ENCODE peak calls at places on chromosomes 12 and 14, in seven cellular contexts. One of them, this sample, is unnamed.

GRCh38 chr12:72282721-72283120 is 10.6 kb downstream of the TRHDE start:
- DNase-seq in iris pigment epithelial cell: peak
- DNase-seq in T-helper 2 cell: no peak
- DNase-seq in RWPE1: no peak
- DNase-seq in non-pigmented ciliary epithelial cell: no peak
- DNase-seq in endothelial cell: no peak
- DNase-seq in mesenchymal stem cell: peak
- DNase-seq in this sample: no peak

GRCh38 chr12:78209851-78210493 is 379.3 kb downstream of the NAV3 start:
- DNase-seq in iris pigment epithelial cell: no peak
- DNase-seq in T-helper 2 cell: no peak
- DNase-seq in RWPE1: no peak
- DNase-seq in non-pigmented ciliary epithelial cell: no peak
- DNase-seq in endothelial cell: no peak
- DNase-seq in mesenchymal stem cell: peak
- DNase-seq in this sample: no peak

GRCh38 chr12:96401061-96401871 is 1.0 kb upstream of the CDK17 start:
- DNase-seq in iris pigment epithelial cell: peak
- DNase-seq in T-helper 2 cell: no peak
- DNase-seq in RWPE1: peak
- DNase-seq in non-pigmented ciliary epithelial cell: peak
- DNase-seq in endothelial cell: peak
- DNase-seq in mesenchymal stem cell: peak
- DNase-seq in this sample: peak

GRCh38 chr12:87074801-87075200 is 818.6 kb upstream of the MGAT4C start:
- DNase-seq in iris pigment epithelial cell: no peak
- DNase-seq in T-helper 2 cell: no peak
- DNase-seq in RWPE1: no peak
- DNase-seq in non-pigmented ciliary epithelial cell: no peak
- DNase-seq in endothelial cell: no peak
- DNase-seq in mesenchymal stem cell: no peak
- DNase-seq in this sample: no peak

GRCh38 chr14:70000601-70001000 is 121.4 kb downstream of the SMOC1 start:
- DNase-seq in iris pigment epithelial cell: no peak
- DNase-seq in T-helper 2 cell: no peak
- DNase-seq in RWPE1: no peak
- DNase-seq in non-pigmented ciliary epithelial cell: no peak
- DNase-seq in endothelial cell: no peak
- DNase-seq in mesenchymal stem cell: peak
- DNase-seq in this sample: no peak

GRCh38 chr12:85572956-85573355 is 263.3 kb downstream of the RASSF9 start:
- DNase-seq in iris pigment epithelial cell: peak
- DNase-seq in T-helper 2 cell: no peak
- DNase-seq in RWPE1: no peak
- DNase-seq in non-pigmented ciliary epithelial cell: no peak
- DNase-seq in endothelial cell: no peak
- DNase-seq in mesenchymal stem cell: no peak
- DNase-seq in this sample: no peak

GRCh38 chr14:74963705-74964271 is 8.4 kb upstream of the PGF start:
- DNase-seq in iris pigment epithelial cell: peak
- DNase-seq in T-helper 2 cell: no peak
- DNase-seq in RWPE1: no peak
- DNase-seq in non-pigmented ciliary epithelial cell: no peak
- DNase-seq in endothelial cell: no peak
- DNase-seq in mesenchymal stem cell: no peak
- DNase-seq in this sample: no peak

GRCh38 chr14:72801381-72801812 is 92.5 kb downstream of the DPF3 start:
- DNase-seq in iris pigment epithelial cell: peak
- DNase-seq in T-helper 2 cell: no peak
- DNase-seq in RWPE1: peak
- DNase-seq in non-pigmented ciliary epithelial cell: peak
- DNase-seq in endothelial cell: no peak
- DNase-seq in mesenchymal stem cell: peak
- DNase-seq in this sample: peak

GRCh38 chr12:30447061-30447750 is 248.5 kb downstream of the IPO8 start:
- DNase-seq in iris pigment epithelial cell: peak
- DNase-seq in T-helper 2 cell: no peak
- DNase-seq in RWPE1: no peak
- DNase-seq in non-pigmented ciliary epithelial cell: no peak
- DNase-seq in endothelial cell: no peak
- DNase-seq in mesenchymal stem cell: peak
- DNase-seq in this sample: no peak

GRCh38 chr12:124556896-124557501 is 10.4 kb downstream of the NCOR2 start:
- DNase-seq in iris pigment epithelial cell: no peak
- DNase-seq in T-helper 2 cell: no peak
- DNase-seq in RWPE1: no peak
- DNase-seq in non-pigmented ciliary epithelial cell: no peak
- DNase-seq in endothelial cell: no peak
- DNase-seq in mesenchymal stem cell: peak
- DNase-seq in this sample: no peak

GRCh38 chr14:33307691-33308369 is 369.2 kb downstream of the NPAS3 start:
- DNase-seq in iris pigment epithelial cell: peak
- DNase-seq in T-helper 2 cell: no peak
- DNase-seq in RWPE1: no peak
- DNase-seq in non-pigmented ciliary epithelial cell: peak
- DNase-seq in endothelial cell: no peak
- DNase-seq in mesenchymal stem cell: peak
- DNase-seq in this sample: no peak

GRCh38 chr12:68932701-68933563 is at the start of gene CPM:
- DNase-seq in iris pigment epithelial cell: peak
- DNase-seq in T-helper 2 cell: peak
- DNase-seq in RWPE1: peak
- DNase-seq in non-pigmented ciliary epithelial cell: no peak
- DNase-seq in endothelial cell: peak
- DNase-seq in mesenchymal stem cell: peak
- DNase-seq in this sample: peak

GRCh38 chr14:55441286-55441685 is 870 bp upstream of the TBPL2 start:
- DNase-seq in iris pigment epithelial cell: no peak
- DNase-seq in T-helper 2 cell: no peak
- DNase-seq in RWPE1: no peak
- DNase-seq in non-pigmented ciliary epithelial cell: no peak
- DNase-seq in endothelial cell: no peak
- DNase-seq in mesenchymal stem cell: no peak
- DNase-seq in this sample: no peak

GRCh38 chr12:46983393-46983793 is 96.0 kb upstream of the PCED1B start:
- DNase-seq in iris pigment epithelial cell: no peak
- DNase-seq in T-helper 2 cell: no peak
- DNase-seq in RWPE1: no peak
- DNase-seq in non-pigmented ciliary epithelial cell: no peak
- DNase-seq in endothelial cell: no peak
- DNase-seq in mesenchymal stem cell: no peak
- DNase-seq in this sample: no peak

GRCh38 chr14:69101331-69101826 is 51.5 kb downstream of the DCAF5 start:
- DNase-seq in iris pigment epithelial cell: peak
- DNase-seq in T-helper 2 cell: no peak
- DNase-seq in RWPE1: peak
- DNase-seq in non-pigmented ciliary epithelial cell: peak
- DNase-seq in endothelial cell: no peak
- DNase-seq in mesenchymal stem cell: peak
- DNase-seq in this sample: peak

GRCh38 chr14:54647378-54647777 is 80.5 kb downstream of the SAMD4A start:
- DNase-seq in iris pigment epithelial cell: no peak
- DNase-seq in T-helper 2 cell: no peak
- DNase-seq in RWPE1: no peak
- DNase-seq in non-pigmented ciliary epithelial cell: no peak
- DNase-seq in endothelial cell: no peak
- DNase-seq in mesenchymal stem cell: no peak
- DNase-seq in this sample: no peak

GRCh38 chr12:13177373-13177772 is 19.2 kb upstream of the EMP1 start:
- DNase-seq in iris pigment epithelial cell: no peak
- DNase-seq in T-helper 2 cell: no peak
- DNase-seq in RWPE1: no peak
- DNase-seq in non-pigmented ciliary epithelial cell: no peak
- DNase-seq in endothelial cell: no peak
- DNase-seq in mesenchymal stem cell: no peak
- DNase-seq in this sample: no peak

GRCh38 chr12:69880566-69880965 is 55.5 kb downstream of the MYRFL start:
- DNase-seq in iris pigment epithelial cell: peak
- DNase-seq in T-helper 2 cell: no peak
- DNase-seq in RWPE1: no peak
- DNase-seq in non-pigmented ciliary epithelial cell: no peak
- DNase-seq in endothelial cell: no peak
- DNase-seq in mesenchymal stem cell: no peak
- DNase-seq in this sample: no peak

GRCh38 chr12:131112690-131113290 is 159.1 kb downstream of the ADGRD1 start:
- DNase-seq in iris pigment epithelial cell: no peak
- DNase-seq in T-helper 2 cell: no peak
- DNase-seq in RWPE1: peak
- DNase-seq in non-pigmented ciliary epithelial cell: no peak
- DNase-seq in endothelial cell: no peak
- DNase-seq in mesenchymal stem cell: no peak
- DNase-seq in this sample: no peak

GRCh38 chr14:73759714-73760597 is 45.8 kb upstream of the PNMA1 start:
- DNase-seq in iris pigment epithelial cell: peak
- DNase-seq in T-helper 2 cell: peak
- DNase-seq in RWPE1: peak
- DNase-seq in non-pigmented ciliary epithelial cell: peak
- DNase-seq in endothelial cell: peak
- DNase-seq in mesenchymal stem cell: peak
- DNase-seq in this sample: peak

GRCh38 chr14:26719514-26719913 is 121.7 kb upstream of the NOVA1 start:
- DNase-seq in iris pigment epithelial cell: peak
- DNase-seq in T-helper 2 cell: no peak
- DNase-seq in RWPE1: no peak
- DNase-seq in non-pigmented ciliary epithelial cell: peak
- DNase-seq in endothelial cell: no peak
- DNase-seq in mesenchymal stem cell: peak
- DNase-seq in this sample: no peak

GRCh38 chr14:55645845-55646832 is 66.1 kb downstream of the KTN1 start:
- DNase-seq in iris pigment epithelial cell: no peak
- DNase-seq in T-helper 2 cell: no peak
- DNase-seq in RWPE1: no peak
- DNase-seq in non-pigmented ciliary epithelial cell: no peak
- DNase-seq in endothelial cell: no peak
- DNase-seq in mesenchymal stem cell: no peak
- DNase-seq in this sample: no peak

GRCh38 chr12:58530421-58531067 is 389.8 kb downstream of the LRIG3 start:
- DNase-seq in iris pigment epithelial cell: peak
- DNase-seq in T-helper 2 cell: no peak
- DNase-seq in RWPE1: no peak
- DNase-seq in non-pigmented ciliary epithelial cell: peak
- DNase-seq in endothelial cell: no peak
- DNase-seq in mesenchymal stem cell: peak
- DNase-seq in this sample: no peak

GRCh38 chr14:22567437-22567836 is 21.6 kb downstream of the DAD1 start:
- DNase-seq in iris pigment epithelial cell: no peak
- DNase-seq in T-helper 2 cell: no peak
- DNase-seq in RWPE1: no peak
- DNase-seq in non-pigmented ciliary epithelial cell: no peak
- DNase-seq in endothelial cell: no peak
- DNase-seq in mesenchymal stem cell: no peak
- DNase-seq in this sample: no peak

GRCh38 chr12:11581179-11581755 is 68.2 kb upstream of the ETV6 start:
- DNase-seq in iris pigment epithelial cell: peak
- DNase-seq in T-helper 2 cell: peak
- DNase-seq in RWPE1: peak
- DNase-seq in non-pigmented ciliary epithelial cell: peak
- DNase-seq in endothelial cell: peak
- DNase-seq in mesenchymal stem cell: peak
- DNase-seq in this sample: peak

GRCh38 chr12:100437038-100437841 is 36.4 kb upstream of the NR1H4 start:
- DNase-seq in iris pigment epithelial cell: peak
- DNase-seq in T-helper 2 cell: no peak
- DNase-seq in RWPE1: no peak
- DNase-seq in non-pigmented ciliary epithelial cell: no peak
- DNase-seq in endothelial cell: no peak
- DNase-seq in mesenchymal stem cell: no peak
- DNase-seq in this sample: no peak

GRCh38 chr12:8722286-8722685 is 24.5 kb downstream of the RIMKLB start:
- DNase-seq in iris pigment epithelial cell: no peak
- DNase-seq in T-helper 2 cell: no peak
- DNase-seq in RWPE1: no peak
- DNase-seq in non-pigmented ciliary epithelial cell: no peak
- DNase-seq in endothelial cell: no peak
- DNase-seq in mesenchymal stem cell: no peak
- DNase-seq in this sample: no peak

GRCh38 chr12:47954058-47954457 is 9.3 kb upstream of the TMEM106C start:
- DNase-seq in iris pigment epithelial cell: no peak
- DNase-seq in T-helper 2 cell: no peak
- DNase-seq in RWPE1: peak
- DNase-seq in non-pigmented ciliary epithelial cell: no peak
- DNase-seq in endothelial cell: no peak
- DNase-seq in mesenchymal stem cell: no peak
- DNase-seq in this sample: peak

GRCh38 chr12:122473543-122474323 is 27.0 kb downstream of the ZCCHC8 start:
- DNase-seq in iris pigment epithelial cell: peak
- DNase-seq in T-helper 2 cell: peak
- DNase-seq in RWPE1: peak
- DNase-seq in non-pigmented ciliary epithelial cell: no peak
- DNase-seq in endothelial cell: no peak
- DNase-seq in mesenchymal stem cell: peak
- DNase-seq in this sample: no peak

GRCh38 chr12:100554608-100555077 is 18.8 kb upstream of the GAS2L3 start:
- DNase-seq in iris pigment epithelial cell: peak
- DNase-seq in T-helper 2 cell: no peak
- DNase-seq in RWPE1: peak
- DNase-seq in non-pigmented ciliary epithelial cell: peak
- DNase-seq in endothelial cell: peak
- DNase-seq in mesenchymal stem cell: peak
- DNase-seq in this sample: peak

GRCh38 chr12:2052861-2053674 is at the start of gene CACNA1C:
- DNase-seq in iris pigment epithelial cell: peak
- DNase-seq in T-helper 2 cell: no peak
- DNase-seq in RWPE1: peak
- DNase-seq in non-pigmented ciliary epithelial cell: no peak
- DNase-seq in endothelial cell: peak
- DNase-seq in mesenchymal stem cell: peak
- DNase-seq in this sample: no peak

GRCh38 chr12:121861549-121862254 is 3.0 kb upstream of the HPD start:
- DNase-seq in iris pigment epithelial cell: peak
- DNase-seq in T-helper 2 cell: no peak
- DNase-seq in RWPE1: no peak
- DNase-seq in non-pigmented ciliary epithelial cell: no peak
- DNase-seq in endothelial cell: no peak
- DNase-seq in mesenchymal stem cell: peak
- DNase-seq in this sample: no peak

GRCh38 chr12:116284401-116284800 is 6.9 kb upstream of the MED13L start:
- DNase-seq in iris pigment epithelial cell: peak
- DNase-seq in T-helper 2 cell: no peak
- DNase-seq in RWPE1: no peak
- DNase-seq in non-pigmented ciliary epithelial cell: no peak
- DNase-seq in endothelial cell: no peak
- DNase-seq in mesenchymal stem cell: no peak
- DNase-seq in this sample: no peak

This sample was measured in LoVo.